ENCODE peak calls at places on chromosomes 2 and 18, in five cellular contexts. One of them, this sample, is unnamed.

GRCh38 chr18:44741551-44741950 is 60.9 kb downstream of the SETBP1 start:
- DNase-seq in NCI-H1105: peak; percentile 45
- DNase-seq in ACHN: no peak
- DNase-seq in progenitor cell of endocrine pancreas: no peak
- DNase-seq in fibroblast of lung: no peak
- DNase-seq in this sample: no peak

GRCh38 chr2:174362949-174363348 is 28.2 kb downstream of the SP9 start:
- DNase-seq in fibroblast of lung: no peak
- DNase-seq in ACHN: no peak
- DNase-seq in progenitor cell of endocrine pancreas: no peak
- DNase-seq in NCI-H1105: no peak
- DNase-seq in this sample: no peak

GRCh38 chr2:195937173-195937572 is 131.5 kb downstream of the DNAH7 start:
- DNase-seq in ACHN: no peak
- DNase-seq in progenitor cell of endocrine pancreas: no peak
- DNase-seq in NCI-H1105: no peak
- DNase-seq in fibroblast of lung: no peak
- DNase-seq in this sample: no peak

GRCh38 chr2:173462908-173463840 is 108.5 kb downstream of the CDCA7 start:
- DNase-seq in progenitor cell of endocrine pancreas: no peak
- DNase-seq in ACHN: no peak
- DNase-seq in NCI-H1105: no peak
- DNase-seq in fibroblast of lung: no peak
- DNase-seq in this sample: no peak

GRCh38 chr2:193377789-193378188 is 1183.1 kb upstream of the TMEFF2 start:
- DNase-seq in progenitor cell of endocrine pancreas: no peak
- DNase-seq in ACHN: no peak
- DNase-seq in fibroblast of lung: no peak
- DNase-seq in NCI-H1105: no peak
- DNase-seq in this sample: no peak

GRCh38 chr18:59783138-59783537 is 85.9 kb upstream of the CCBE1 start:
- DNase-seq in progenitor cell of endocrine pancreas: no peak
- DNase-seq in fibroblast of lung: peak; percentile 60
- DNase-seq in ACHN: peak; percentile 82
- DNase-seq in NCI-H1105: peak; percentile 18
- DNase-seq in this sample: peak; percentile 23

GRCh38 chr18:31576670-31577069 is 15.0 kb upstream of the TTR start:
- DNase-seq in fibroblast of lung: no peak
- DNase-seq in NCI-H1105: no peak
- DNase-seq in ACHN: no peak
- DNase-seq in progenitor cell of endocrine pancreas: no peak
- DNase-seq in this sample: no peak

GRCh38 chr2:47784349-47784851 is 1.5 kb downstream of the MSH6 start:
- DNase-seq in progenitor cell of endocrine pancreas: no peak
- DNase-seq in NCI-H1105: no peak
- DNase-seq in ACHN: no peak
- DNase-seq in fibroblast of lung: peak; percentile 44
- DNase-seq in this sample: no peak

GRCh38 chr2:217049931-217050330 is 190.1 kb upstream of the TNP1 start:
- DNase-seq in NCI-H1105: no peak
- DNase-seq in fibroblast of lung: no peak
- DNase-seq in progenitor cell of endocrine pancreas: no peak
- DNase-seq in ACHN: no peak
- DNase-seq in this sample: no peak

GRCh38 chr2:214550774-214551173 is 139.9 kb downstream of the VWC2L start:
- DNase-seq in progenitor cell of endocrine pancreas: no peak
- DNase-seq in fibroblast of lung: no peak
- DNase-seq in ACHN: no peak
- DNase-seq in NCI-H1105: no peak
- DNase-seq in this sample: no peak

GRCh38 chr18:26335139-26335933 is 109.1 kb downstream of the TAF4B start:
- DNase-seq in fibroblast of lung: peak; percentile 3
- DNase-seq in ACHN: no peak
- DNase-seq in NCI-H1105: no peak
- DNase-seq in progenitor cell of endocrine pancreas: no peak
- DNase-seq in this sample: no peak

GRCh38 chr2:157172239-157172638 is 85.3 kb upstream of the GALNT5 start:
- DNase-seq in fibroblast of lung: peak; percentile 63
- DNase-seq in progenitor cell of endocrine pancreas: no peak
- DNase-seq in ACHN: no peak
- DNase-seq in NCI-H1105: no peak
- DNase-seq in this sample: no peak

GRCh38 chr18:54140641-54141040 is 83.8 kb downstream of the MBD2 start:
- DNase-seq in progenitor cell of endocrine pancreas: no peak
- DNase-seq in fibroblast of lung: peak; percentile 73
- DNase-seq in ACHN: no peak
- DNase-seq in NCI-H1105: no peak
- DNase-seq in this sample: no peak

GRCh38 chr18:54919412-54919811 is 39.8 kb downstream of the CCDC68 start:
- DNase-seq in NCI-H1105: no peak
- DNase-seq in fibroblast of lung: no peak
- DNase-seq in progenitor cell of endocrine pancreas: no peak
- DNase-seq in ACHN: no peak
- DNase-seq in this sample: no peak

GRCh38 chr18:75114231-75114630 is 94.7 kb downstream of the PTGR3 start:
- DNase-seq in progenitor cell of endocrine pancreas: no peak
- DNase-seq in ACHN: no peak
- DNase-seq in fibroblast of lung: no peak
- DNase-seq in NCI-H1105: no peak
- DNase-seq in this sample: no peak

GRCh38 chr2:67880291-67880761 is 182.5 kb downstream of the C1D start:
- DNase-seq in NCI-H1105: no peak
- DNase-seq in ACHN: peak; percentile 98
- DNase-seq in progenitor cell of endocrine pancreas: no peak
- DNase-seq in fibroblast of lung: peak; percentile 69
- DNase-seq in this sample: no peak

GRCh38 chr18:23938046-23938756 is 76.4 kb upstream of the TTC39C start:
- DNase-seq in NCI-H1105: no peak
- DNase-seq in ACHN: no peak
- DNase-seq in fibroblast of lung: no peak
- DNase-seq in progenitor cell of endocrine pancreas: no peak
- DNase-seq in this sample: no peak